ENCODE peak calls at places on chromosomes 2 and 18, in four cellular contexts. D is tibial artery, O is ovary, F is right lobe of liver. E is an unnamed sample.

GRCh38 chr2:202115385-202116060 is 42.5 kb downstream of the KIAA2012 start:
- DNase-seq in O (no peak), F (no peak), D (no peak), E (no peak)

GRCh38 chr2:1674276-1674675 is 70.0 kb downstream of the PXDN start:
- DNase-seq in O (no peak), F (no peak), D (no peak), E (no peak)

GRCh38 chr2:107361951-107362350 is 464.7 kb upstream of the RGPD4 start:
- DNase-seq in O (no peak), D (no peak), F (no peak), E (no peak)

GRCh38 chr18:63284861-63285260 is 34.7 kb downstream of the BCL2 start:
- DNase-seq in D (no peak), F (no peak), O (no peak), E (no peak)

GRCh38 chr2:36445191-36445590 is 89.6 kb downstream of the CRIM1 start:
- DNase-seq in O (no peak), F (no peak), D (no peak), E (no peak)

GRCh38 chr2:75465317-75465998 is 95.3 kb downstream of the EVA1A start:
- DNase-seq in O (no peak), D (no peak), F (peak; percentile 23), E (no peak)

GRCh38 chr2:5373200-5373599 is 319.0 kb upstream of the SOX11 start:
- DNase-seq in F (no peak), D (no peak), O (no peak), E (no peak)

GRCh38 chr2:105443610-105444598 is 45.1 kb upstream of the FHL2 start:
- DNase-seq in D (no peak), F (no peak), O (no peak), E (no peak)

GRCh38 chr2:191385416-191386160 is 140.4 kb downstream of the MYO1B start:
- DNase-seq in F (no peak), O (no peak), D (no peak), E (no peak)

GRCh38 chr2:120346034-120346666 is at the start of gene INHBB:
- DNase-seq in D (no peak), F (peak; percentile 44), O (no peak), E (no peak)

GRCh38 chr2:120489023-120489422 is 143.1 kb downstream of the INHBB start:
- DNase-seq in F (peak; percentile 55), O (no peak), D (no peak), E (no peak)

GRCh38 chr2:190105554-190105953 is 43.0 kb upstream of the MSTN start:
- DNase-seq in D (no peak), F (no peak), O (no peak), E (no peak)

GRCh38 chr2:49306925-49307324 is 152.6 kb upstream of the FSHR start:
- DNase-seq in D (no peak), O (no peak), F (no peak), E (no peak)

GRCh38 chr2:109435066-109435690 is 178.6 kb downstream of the SEPTIN10 start:
- DNase-seq in O (no peak), D (peak; percentile 63), F (no peak), E (no peak)

GRCh38 chr2:227394403-227394802 is 6.7 kb upstream of the SCYGR1 start:
- DNase-seq in D (no peak), F (no peak), O (no peak), E (no peak)

GRCh38 chr2:66686768-66687167 is 251.8 kb downstream of the MEIS1 start:
- DNase-seq in O (no peak), D (no peak), F (no peak), E (no peak)
- H3K27ac ChIP-seq in O (no peak overlapping the region), D (no peak overlapping the region), F (no peak overlapping the region), E (no peak overlapping the region)

DNA sequence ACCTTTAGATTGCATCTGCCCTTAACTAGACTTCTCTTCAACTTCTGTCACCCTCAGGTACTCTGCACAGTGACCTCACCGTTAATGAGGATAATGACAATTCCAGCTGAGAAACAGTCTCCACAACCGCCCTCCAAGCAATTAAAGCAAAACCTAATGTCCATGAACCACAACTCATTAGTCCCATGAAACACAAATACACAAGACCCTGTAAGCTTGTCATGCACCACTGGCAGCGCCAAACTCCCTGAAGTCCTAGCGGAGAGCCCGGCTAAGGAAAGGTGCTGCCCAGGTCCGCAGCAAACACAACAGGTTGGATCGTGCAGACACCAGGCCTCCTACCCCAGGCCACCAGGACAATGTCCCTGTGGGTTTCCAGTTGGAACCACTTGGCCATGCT is 7.4 kb downstream of the SMAD7 start:
- DNase-seq in O (no peak), F (no peak), D (no peak), E (no peak)
- H3K4me1 ChIP-seq in O (peaks cover 50% of the 10 kb centered on the region), F (no peaks in the 10 kb centered on the region), D (no peaks in the 10 kb centered on the region), E (peaks cover 4% of the 10 kb centered on the region)

GRCh38 chr2:9226458-9227380 is 20.1 kb downstream of the ASAP2 start:
- DNase-seq in D (no peak), O (no peak), F (no peak), E (no peak)

GRCh38 chr2:9222246-9222898 is 15.8 kb downstream of the ASAP2 start:
- DNase-seq in F (no peak), D (no peak), O (no peak), E (no peak)

GRCh38 chr2:9228088-9228751 is 21.6 kb downstream of the ASAP2 start:
- DNase-seq in D (no peak), O (no peak), F (no peak), E (no peak)

GRCh38 chr2:9228781-9229469 is 22.3 kb downstream of the ASAP2 start:
- DNase-seq in O (no peak), F (no peak), D (no peak), E (no peak)

DNA sequence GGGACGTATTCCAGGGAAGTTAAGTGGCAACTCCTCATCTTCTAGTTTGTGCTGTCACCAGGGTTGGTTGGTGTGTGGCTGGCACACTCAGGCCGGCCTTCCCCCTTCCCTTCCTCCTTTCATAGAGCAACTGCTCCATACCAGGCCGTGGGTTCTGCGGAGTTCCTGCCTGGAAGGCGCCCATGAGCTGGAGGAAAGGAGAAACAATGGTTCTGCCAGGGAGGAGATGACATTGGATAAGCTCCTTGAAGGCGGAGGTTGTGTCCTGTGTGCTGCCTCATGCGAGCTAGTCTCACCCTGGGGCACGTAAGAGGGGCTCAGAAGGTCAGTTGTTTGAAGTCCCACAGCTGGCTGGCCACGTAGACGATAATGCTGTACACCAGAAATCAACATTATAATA is 19.2 kb downstream of the ASAP2 start:
- DNase-seq in O (no peak), F (no peak), D (no peak), E (no peak)
- H3K27ac ChIP-seq in O (no peak overlapping the region), F (no peak overlapping the region), D (no peak overlapping the region), E (no peak overlapping the region)

GRCh38 chr2:237486334-237486818 is 675 bp upstream of the MLPH start:
- DNase-seq in O (no peak), F (peak; percentile 34), D (no peak), E (no peak)
- H3K4me1 ChIP-seq in O (peaks cover 6% of the 10 kb centered on the region), F (no peaks in the 10 kb centered on the region), D (no peaks in the 10 kb centered on the region), E (peaks cover 34% of the 10 kb centered on the region)

DNA sequence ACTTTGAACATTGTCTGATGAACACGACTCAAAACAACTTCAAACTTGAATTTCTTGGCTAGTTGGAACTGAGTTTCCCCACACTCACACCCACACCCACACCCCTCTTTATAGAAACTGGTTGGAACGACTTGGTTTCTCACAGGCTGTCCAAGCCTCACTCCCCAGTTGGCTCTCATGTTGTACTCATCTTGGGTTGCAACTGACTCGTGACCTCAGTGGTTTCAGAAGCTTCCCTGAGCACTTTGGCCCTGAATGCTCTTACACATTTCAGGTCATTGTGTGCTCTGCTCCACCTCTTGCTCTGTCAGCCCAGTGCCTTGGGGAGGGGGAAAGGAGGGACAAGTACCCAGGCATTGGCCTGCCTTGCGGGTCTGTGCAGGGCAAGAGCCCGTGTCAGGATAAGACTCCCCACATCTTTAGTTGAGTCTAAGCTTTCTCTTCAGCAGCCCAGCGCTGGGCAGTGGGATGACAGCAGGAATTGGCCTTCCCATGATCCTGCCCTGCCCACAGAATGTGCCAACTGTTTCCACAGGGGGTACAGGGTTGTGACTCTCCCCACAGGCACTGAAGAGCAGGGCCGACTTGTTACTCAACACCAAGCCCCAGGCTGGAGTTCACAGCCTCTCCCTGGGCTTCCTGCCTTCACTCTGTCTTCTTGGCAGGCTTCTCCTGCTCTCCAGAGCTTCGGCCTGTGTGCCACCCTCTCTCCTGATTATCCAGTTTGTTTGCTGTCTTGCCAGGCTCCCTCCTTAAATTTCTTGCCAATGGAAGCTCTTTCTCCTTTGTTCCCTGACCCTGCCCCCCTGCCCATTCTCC is 104.6 kb downstream of the RTN4 start:
- DNase-seq in D (peak; percentile 87), F (no peak), O (peak; percentile 53), E (peak; percentile 77)
- H3K27ac ChIP-seq in D (peak overlapping the region; percentile 39), F (no peak overlapping the region), O (peak overlapping the region; percentile 75), E (peak overlapping the region; percentile 11)

GRCh38 chr2:113298176-113298575 is 19.5 kb upstream of the PAX8 start:
- DNase-seq in D (no peak), F (no peak), O (no peak), E (no peak)
- H3K4me1 ChIP-seq in D (no peaks in the 10 kb centered on the region), F (no peaks in the 10 kb centered on the region), O (no peaks in the 10 kb centered on the region), E (no peaks in the 10 kb centered on the region)

E was measured in tibial nerve.